ENCODE peak calls at places on chromosomes 16 and 17, in four cellular contexts. One of them, this sample, is unnamed.

GRCh38 chr17:79220715-79221291 is 146.2 kb downstream of the ENGASE start:
- DNase-seq in amygdala: no peak
- DNase-seq in amniotic stem cell: no peak
- DNase-seq in CD4-positive, CD25-positive, alpha-beta regulatory T cell: no peak
- DNase-seq in this sample: no peak

GRCh38 chr17:3923466-3924190 is 7.4 kb upstream of the P2RX1 start:
- DNase-seq in amygdala: no peak
- DNase-seq in CD4-positive, CD25-positive, alpha-beta regulatory T cell: no peak
- DNase-seq in amniotic stem cell: no peak
- DNase-seq in this sample: no peak

GRCh38 chr17:82257473-82257872 is 16.0 kb downstream of the CSNK1D start:
- DNase-seq in amygdala: no peak
- DNase-seq in amniotic stem cell: no peak
- DNase-seq in CD4-positive, CD25-positive, alpha-beta regulatory T cell: peak; percentile 57
- DNase-seq in this sample: no peak

GRCh38 chr17:34852141-34852540 is 109.1 kb downstream of the CCT6B start:
- DNase-seq in amniotic stem cell: no peak
- DNase-seq in amygdala: no peak
- DNase-seq in CD4-positive, CD25-positive, alpha-beta regulatory T cell: no peak
- DNase-seq in this sample: no peak

GRCh38 chr16:84884311-84885023 is 64.7 kb downstream of the CRISPLD2 start:
- DNase-seq in amygdala: no peak
- DNase-seq in CD4-positive, CD25-positive, alpha-beta regulatory T cell: no peak
- DNase-seq in amniotic stem cell: no peak
- DNase-seq in this sample: no peak

GRCh38 chr16:83807327-83807709 is 460 bp upstream of the HSBP1 start:
- DNase-seq in amygdala: no peak
- DNase-seq in CD4-positive, CD25-positive, alpha-beta regulatory T cell: no peak
- DNase-seq in amniotic stem cell: no peak
- DNase-seq in this sample: no peak

GRCh38 chr17:32684087-32684828 is 192.7 kb downstream of the MYO1D start:
- DNase-seq in amniotic stem cell: no peak
- DNase-seq in amygdala: no peak
- DNase-seq in CD4-positive, CD25-positive, alpha-beta regulatory T cell: no peak
- DNase-seq in this sample: no peak

GRCh38 chr16:7921360-7921759 is 588.7 kb downstream of the RBFOX1 start:
- DNase-seq in CD4-positive, CD25-positive, alpha-beta regulatory T cell: no peak
- DNase-seq in amygdala: no peak
- DNase-seq in amniotic stem cell: no peak
- DNase-seq in this sample: no peak

GRCh38 chr16:82192665-82193064 is 22.6 kb upstream of the MPHOSPH6 start:
- DNase-seq in amygdala: no peak
- DNase-seq in CD4-positive, CD25-positive, alpha-beta regulatory T cell: peak; percentile 25
- DNase-seq in amniotic stem cell: no peak
- DNase-seq in this sample: no peak

GRCh38 chr17:75652934-75653549 is 13.9 kb downstream of the RECQL5 start:
- DNase-seq in CD4-positive, CD25-positive, alpha-beta regulatory T cell: no peak
- DNase-seq in amniotic stem cell: no peak
- DNase-seq in amygdala: no peak
- DNase-seq in this sample: peak; percentile 49

GRCh38 chr17:81325974-81326358 is 30.9 kb upstream of the SLC38A10 start:
- DNase-seq in amniotic stem cell: no peak
- DNase-seq in amygdala: no peak
- DNase-seq in CD4-positive, CD25-positive, alpha-beta regulatory T cell: no peak
- DNase-seq in this sample: no peak

GRCh38 chr16:1793578-1794220 is at the start of gene IGFALS:
- DNase-seq in amygdala: no peak
- DNase-seq in CD4-positive, CD25-positive, alpha-beta regulatory T cell: no peak
- DNase-seq in amniotic stem cell: no peak
- DNase-seq in this sample: peak; percentile 74

GRCh38 chr16:87604572-87605135 is 2.3 kb downstream of the JPH3 start:
- DNase-seq in amygdala: no peak
- DNase-seq in amniotic stem cell: no peak
- DNase-seq in CD4-positive, CD25-positive, alpha-beta regulatory T cell: no peak
- DNase-seq in this sample: no peak

GRCh38 chr16:51305337-51305736 is 154.3 kb upstream of the SALL1 start:
- DNase-seq in amniotic stem cell: no peak
- DNase-seq in amygdala: no peak
- DNase-seq in CD4-positive, CD25-positive, alpha-beta regulatory T cell: no peak
- DNase-seq in this sample: no peak

GRCh38 chr17:29059281-29059680 is 16.3 kb downstream of the PIPOX start:
- DNase-seq in amygdala: no peak
- DNase-seq in amniotic stem cell: no peak
- DNase-seq in CD4-positive, CD25-positive, alpha-beta regulatory T cell: no peak
- DNase-seq in this sample: no peak

GRCh38 chr17:31533546-31534155 is 142.2 kb downstream of the RAB11FIP4 start:
- DNase-seq in amniotic stem cell: peak; percentile 53
- DNase-seq in amygdala: peak; percentile 45
- DNase-seq in CD4-positive, CD25-positive, alpha-beta regulatory T cell: no peak
- DNase-seq in this sample: no peak

GRCh38 chr16:85437161-85438052 is 175.7 kb upstream of the GSE1 start:
- DNase-seq in amygdala: no peak
- DNase-seq in amniotic stem cell: no peak
- DNase-seq in CD4-positive, CD25-positive, alpha-beta regulatory T cell: no peak
- DNase-seq in this sample: no peak

GRCh38 chr17:49035470-49036269 is 38.5 kb downstream of the IGF2BP1 start:
- DNase-seq in CD4-positive, CD25-positive, alpha-beta regulatory T cell: no peak
- DNase-seq in amygdala: no peak
- DNase-seq in amniotic stem cell: no peak
- DNase-seq in this sample: no peak

GRCh38 chr17:16443390-16444257 is 28.3 kb downstream of the TRPV2 start:
- DNase-seq in amygdala: no peak
- DNase-seq in amniotic stem cell: no peak
- DNase-seq in CD4-positive, CD25-positive, alpha-beta regulatory T cell: no peak
- DNase-seq in this sample: no peak

GRCh38 chr17:33381201-33381600 is 88.1 kb upstream of the ASIC2 start:
- DNase-seq in amniotic stem cell: no peak
- DNase-seq in CD4-positive, CD25-positive, alpha-beta regulatory T cell: no peak
- DNase-seq in amygdala: no peak
- DNase-seq in this sample: no peak